ENCODE peak calls at places on chromosomes 6 and 20, in four cellular contexts. One of them, this sample, is unnamed.
A peak's percentile ranks its signal among the peaks of the same experiment; 100 is the strongest.

GRCh38 chr20:19764207-19764606 is 6.1 kb downstream of the RIN2 start:
- DNase-seq in psoas muscle: no peak
- DNase-seq in CD8-positive, alpha-beta memory T cell: no peak
- DNase-seq in astrocyte: no peak
- DNase-seq in this sample: no peak

GRCh38 chr20:39602649-39603048 is 640.5 kb downstream of the DHX35 start:
- DNase-seq in psoas muscle: no peak
- DNase-seq in CD8-positive, alpha-beta memory T cell: no peak
- DNase-seq in astrocyte: no peak
- DNase-seq in this sample: no peak

GRCh38 chr6:10759884-10760329 is 12.3 kb downstream of the TMEM14B start:
- DNase-seq in astrocyte: peak; percentile 94
- DNase-seq in psoas muscle: peak; percentile 57
- DNase-seq in CD8-positive, alpha-beta memory T cell: no peak
- DNase-seq in this sample: no peak

GRCh38 chr6:39453236-39453635 is 130.7 kb upstream of the KCNK16 start:
- DNase-seq in psoas muscle: no peak
- DNase-seq in CD8-positive, alpha-beta memory T cell: no peak
- DNase-seq in astrocyte: peak; percentile 55
- DNase-seq in this sample: no peak

GRCh38 chr6:2562721-2563120 is 188.0 kb downstream of the MYLK4 start:
- DNase-seq in astrocyte: no peak
- DNase-seq in CD8-positive, alpha-beta memory T cell: no peak
- DNase-seq in psoas muscle: no peak
- DNase-seq in this sample: no peak

GRCh38 chr6:15023448-15023847 is 222.4 kb upstream of the JARID2 start:
- DNase-seq in astrocyte: no peak
- DNase-seq in CD8-positive, alpha-beta memory T cell: peak; percentile 59
- DNase-seq in psoas muscle: no peak
- DNase-seq in this sample: no peak

GRCh38 chr6:116217069-116217468 is 36.8 kb downstream of the TSPYL4 start:
- DNase-seq in psoas muscle: no peak
- DNase-seq in astrocyte: peak; percentile 11
- DNase-seq in CD8-positive, alpha-beta memory T cell: no peak
- DNase-seq in this sample: no peak

GRCh38 chr6:91185072-91185471 is 598.2 kb upstream of the MAP3K7 start:
- DNase-seq in psoas muscle: no peak
- DNase-seq in CD8-positive, alpha-beta memory T cell: no peak
- DNase-seq in astrocyte: peak; percentile 2
- DNase-seq in this sample: no peak

GRCh38 chr6:143612186-143612585 is 65.6 kb upstream of the PHACTR2 start:
- DNase-seq in psoas muscle: no peak
- DNase-seq in astrocyte: no peak
- DNase-seq in CD8-positive, alpha-beta memory T cell: no peak
- DNase-seq in this sample: no peak

GRCh38 chr6:10951675-10952282 is 64.9 kb downstream of the SYCP2L start:
- DNase-seq in CD8-positive, alpha-beta memory T cell: no peak
- DNase-seq in astrocyte: peak; percentile 68
- DNase-seq in psoas muscle: no peak
- DNase-seq in this sample: no peak

GRCh38 chr6:13079096-13079758 is 249.1 kb downstream of the TBC1D7 start:
- DNase-seq in psoas muscle: no peak
- DNase-seq in CD8-positive, alpha-beta memory T cell: no peak
- DNase-seq in astrocyte: no peak
- DNase-seq in this sample: no peak

GRCh38 chr6:148441454-148441911 is 98.8 kb downstream of the SASH1 start:
- DNase-seq in psoas muscle: no peak
- DNase-seq in astrocyte: peak; percentile 92
- DNase-seq in CD8-positive, alpha-beta memory T cell: no peak
- DNase-seq in this sample: no peak

GRCh38 chr20:33783256-33783655 is 27.9 kb upstream of the CHMP4B start:
- DNase-seq in astrocyte: no peak
- DNase-seq in psoas muscle: peak; percentile 8
- DNase-seq in CD8-positive, alpha-beta memory T cell: no peak
- DNase-seq in this sample: no peak

GRCh38 chr6:157823001-157823522 is at the start of gene SNX9:
- DNase-seq in astrocyte: peak; percentile 63
- DNase-seq in psoas muscle: peak; percentile 91
- DNase-seq in CD8-positive, alpha-beta memory T cell: peak; percentile 73
- DNase-seq in this sample: no peak

DNA sequence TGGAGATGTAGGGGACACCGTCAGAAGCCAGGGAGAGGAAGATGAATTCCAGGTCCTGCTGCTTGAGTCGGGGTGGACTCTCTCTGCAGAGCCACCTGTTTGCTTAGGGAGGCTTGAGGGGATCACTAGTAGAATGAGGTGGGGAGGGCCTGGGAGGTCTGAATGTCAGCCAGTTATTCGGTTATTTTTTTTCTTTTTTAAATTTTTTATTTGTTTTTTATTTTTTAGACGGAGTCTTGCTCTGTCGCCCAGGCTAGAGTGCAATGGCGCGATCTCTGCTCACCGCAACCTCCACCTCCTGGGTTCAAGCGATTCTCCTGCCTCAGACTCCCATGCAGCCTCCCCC is 8.4 kb downstream of the TEAD3 start:
- DNase-seq in astrocyte: no peak
- DNase-seq in CD8-positive, alpha-beta memory T cell: no peak
- DNase-seq in psoas muscle: no peak
- DNase-seq in this sample: no peak
- H3K4me1 ChIP-seq in astrocyte: peaks cover 77% of the 10 kb centered on the region
- H3K4me1 ChIP-seq in CD8-positive, alpha-beta memory T cell: no peaks in the 10 kb centered on the region
- H3K4me1 ChIP-seq in psoas muscle: peaks cover 43% of the 10 kb centered on the region
- H3K4me1 ChIP-seq in this sample: peaks cover 35% of the 10 kb centered on the region

GRCh38 chr20:1265916-1266166 is 253 bp upstream of the SNPH start:
- DNase-seq in CD8-positive, alpha-beta memory T cell: no peak
- DNase-seq in astrocyte: no peak
- DNase-seq in psoas muscle: no peak
- DNase-seq in this sample: no peak
- H3K4me3 ChIP-seq in CD8-positive, alpha-beta memory T cell: peak overlapping the region; percentile 69
- H3K4me3 ChIP-seq in astrocyte: peak overlapping the region; percentile 65
- H3K4me3 ChIP-seq in psoas muscle: peak overlapping the region; percentile 86
- H3K4me3 ChIP-seq in this sample: peak overlapping the region; percentile 59

GRCh38 chr20:41512624-41513023 is 105.6 kb downstream of the CHD6 start:
- DNase-seq in psoas muscle: no peak
- DNase-seq in astrocyte: no peak
- DNase-seq in CD8-positive, alpha-beta memory T cell: no peak
- DNase-seq in this sample: no peak
- H3K27ac ChIP-seq in psoas muscle: peak overlapping the region; percentile 7
- H3K27ac ChIP-seq in astrocyte: no peak overlapping the region
- H3K27ac ChIP-seq in CD8-positive, alpha-beta memory T cell: no peak overlapping the region
- H3K27ac ChIP-seq in this sample: no peak overlapping the region

DNA sequence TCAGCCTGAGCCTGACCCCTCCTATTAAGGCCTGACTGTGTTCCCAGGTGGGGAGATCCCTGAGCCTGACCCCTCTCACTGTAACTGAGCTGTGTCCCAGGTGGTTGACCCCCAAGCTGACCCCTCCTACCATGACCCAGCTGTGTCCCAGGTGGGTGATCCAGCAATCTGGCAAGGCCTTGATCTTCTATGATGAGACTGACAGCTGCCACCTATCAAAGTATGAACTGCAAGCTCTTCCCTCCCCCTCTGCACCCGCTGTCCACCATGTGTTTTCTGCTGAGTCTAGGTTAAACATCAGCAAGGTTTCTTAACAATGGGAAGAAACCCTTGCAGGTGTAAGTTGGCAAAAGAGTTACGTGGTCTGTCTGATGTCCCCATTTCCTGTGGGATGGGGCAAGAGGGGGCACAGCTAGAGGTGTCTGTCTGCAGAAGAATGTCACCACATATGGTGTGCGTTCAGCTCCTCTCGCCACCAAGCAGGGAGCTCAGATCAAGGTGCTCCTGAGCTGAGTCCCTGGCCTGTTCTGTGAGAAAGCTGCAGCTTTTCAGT is 5.9 kb downstream of the PXDC1 start:
- DNase-seq in psoas muscle: no peak
- DNase-seq in astrocyte: no peak
- DNase-seq in CD8-positive, alpha-beta memory T cell: no peak
- DNase-seq in this sample: no peak
- H3K4me1 ChIP-seq in psoas muscle: peaks cover 91% of the 10 kb centered on the region
- H3K4me1 ChIP-seq in astrocyte: peaks cover 54% of the 10 kb centered on the region
- H3K4me1 ChIP-seq in CD8-positive, alpha-beta memory T cell: peaks cover 6% of the 10 kb centered on the region
- H3K4me1 ChIP-seq in this sample: peaks cover 4% of the 10 kb centered on the region

GRCh38 chr20:23634044-23634801 is 3.5 kb downstream of the CST3 start:
- DNase-seq in psoas muscle: no peak
- DNase-seq in astrocyte: no peak
- DNase-seq in CD8-positive, alpha-beta memory T cell: no peak
- DNase-seq in this sample: no peak

GRCh38 chr20:23632711-23633573 is 4.8 kb downstream of the CST3 start:
- DNase-seq in CD8-positive, alpha-beta memory T cell: no peak
- DNase-seq in astrocyte: no peak
- DNase-seq in psoas muscle: no peak
- DNase-seq in this sample: no peak

GRCh38 chr20:23636908-23637281 is 860 bp downstream of the CST3 start:
- DNase-seq in astrocyte: no peak
- DNase-seq in CD8-positive, alpha-beta memory T cell: no peak
- DNase-seq in psoas muscle: no peak
- DNase-seq in this sample: no peak

GRCh38 chr20:23636182-23636907 is 1.4 kb downstream of the CST3 start:
- DNase-seq in astrocyte: no peak
- DNase-seq in psoas muscle: peak; percentile 76
- DNase-seq in CD8-positive, alpha-beta memory T cell: no peak
- DNase-seq in this sample: no peak

GRCh38 chr20:23634985-23635767 is 2.6 kb downstream of the CST3 start:
- DNase-seq in astrocyte: no peak
- DNase-seq in psoas muscle: peak; percentile 92
- DNase-seq in CD8-positive, alpha-beta memory T cell: no peak
- DNase-seq in this sample: no peak
- H3K4me3 ChIP-seq in astrocyte: no peak overlapping the region
- H3K4me3 ChIP-seq in psoas muscle: peak overlapping the region; percentile 99
- H3K4me3 ChIP-seq in CD8-positive, alpha-beta memory T cell: no peak overlapping the region
- H3K4me3 ChIP-seq in this sample: no peak overlapping the region

GRCh38 chr6:161417712-161418457 is 144.0 kb upstream of the AGPAT4 start:
- DNase-seq in psoas muscle: peak; percentile 69
- DNase-seq in CD8-positive, alpha-beta memory T cell: no peak
- DNase-seq in astrocyte: peak; percentile 96
- DNase-seq in this sample: no peak

GRCh38 chr6:161423271-161423670 is 149.4 kb upstream of the AGPAT4 start:
- DNase-seq in psoas muscle: no peak
- DNase-seq in CD8-positive, alpha-beta memory T cell: no peak
- DNase-seq in astrocyte: no peak
- DNase-seq in this sample: no peak

GRCh38 chr6:161424421-161424820 is 150.6 kb upstream of the AGPAT4 start:
- DNase-seq in CD8-positive, alpha-beta memory T cell: no peak
- DNase-seq in psoas muscle: no peak
- DNase-seq in astrocyte: no peak
- DNase-seq in this sample: no peak

GRCh38 chr6:161418458-161418945 is 144.6 kb upstream of the AGPAT4 start:
- DNase-seq in astrocyte: peak; percentile 79
- DNase-seq in psoas muscle: no peak
- DNase-seq in CD8-positive, alpha-beta memory T cell: no peak
- DNase-seq in this sample: peak; percentile 48

GRCh38 chr6:161422710-161423109 is 148.8 kb upstream of the AGPAT4 start:
- DNase-seq in astrocyte: no peak
- DNase-seq in CD8-positive, alpha-beta memory T cell: no peak
- DNase-seq in psoas muscle: no peak
- DNase-seq in this sample: no peak
- H3K27ac ChIP-seq in astrocyte: no peak overlapping the region
- H3K27ac ChIP-seq in CD8-positive, alpha-beta memory T cell: no peak overlapping the region
- H3K27ac ChIP-seq in psoas muscle: no peak overlapping the region
- H3K27ac ChIP-seq in this sample: no peak overlapping the region

GRCh38 chr6:16767765-16768514 is 6.7 kb upstream of the ATXN1 start:
- DNase-seq in astrocyte: no peak
- DNase-seq in psoas muscle: no peak
- DNase-seq in CD8-positive, alpha-beta memory T cell: no peak
- DNase-seq in this sample: no peak
- H3K4me1 ChIP-seq in astrocyte: peaks cover 71% of the 10 kb centered on the region
- H3K4me1 ChIP-seq in psoas muscle: peaks cover 37% of the 10 kb centered on the region
- H3K4me1 ChIP-seq in CD8-positive, alpha-beta memory T cell: peaks cover 54% of the 10 kb centered on the region
- H3K4me1 ChIP-seq in this sample: no peaks in the 10 kb centered on the region

DNA sequence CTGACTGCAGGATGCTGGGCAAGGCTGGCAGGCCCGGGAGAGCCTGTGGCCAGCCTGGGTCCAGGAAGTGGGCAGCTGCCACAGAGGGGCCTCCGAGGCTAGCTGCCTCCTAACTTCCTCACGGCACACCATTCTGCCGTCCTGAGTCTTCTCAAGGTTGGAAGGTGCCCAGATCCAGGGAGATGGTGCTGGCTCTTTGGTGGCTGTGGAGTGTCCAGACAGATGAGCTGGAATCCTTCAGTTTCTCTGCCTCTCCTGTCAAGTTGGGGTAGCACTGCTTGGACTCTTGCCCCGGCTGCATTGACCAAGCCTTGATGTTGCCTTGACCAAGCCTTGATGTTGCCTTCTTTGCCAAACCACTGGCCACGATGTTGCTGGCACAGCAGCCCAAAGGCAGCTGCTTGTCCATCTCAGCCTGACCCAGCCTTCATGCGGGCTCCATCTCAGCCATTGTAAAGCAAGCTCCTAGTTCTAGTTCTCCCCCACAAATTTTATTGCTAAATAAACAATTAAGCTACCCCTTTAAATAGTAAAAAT is 75.1 kb upstream of the AFDN start:
- DNase-seq in astrocyte: no peak
- DNase-seq in CD8-positive, alpha-beta memory T cell: no peak
- DNase-seq in psoas muscle: no peak
- DNase-seq in this sample: no peak
- H3K4me3 ChIP-seq in astrocyte: no peak overlapping the region
- H3K4me3 ChIP-seq in CD8-positive, alpha-beta memory T cell: no peak overlapping the region
- H3K4me3 ChIP-seq in psoas muscle: no peak overlapping the region
- H3K4me3 ChIP-seq in this sample: no peak overlapping the region